ENCODE peak calls at places on chromosomes 5 and 9, in seven cellular contexts. One of them, this sample, is unnamed.

GRCh38 chr9:34072410-34072809 is 23.7 kb upstream of the UBAP2 start:
- DNase-seq in trophoblast cell: peak; percentile 95
- DNase-seq in IMR-90: no peak
- DNase-seq in neuronal stem cell: no peak
- DNase-seq in H9: peak; percentile 73
- DNase-seq in mesenchymal stem cell: no peak
- DNase-seq in mesendoderm: peak; percentile 77
- DNase-seq in this sample: no peak

GRCh38 chr5:149982505-149982904 is 17.9 kb downstream of the TIGD6 start:
- DNase-seq in neuronal stem cell: no peak
- DNase-seq in trophoblast cell: no peak
- DNase-seq in IMR-90: no peak
- DNase-seq in mesenchymal stem cell: no peak
- DNase-seq in mesendoderm: no peak
- DNase-seq in H9: no peak
- DNase-seq in this sample: no peak

GRCh38 chr9:31243386-31243785 is 1141.1 kb upstream of the ACO1 start:
- DNase-seq in neuronal stem cell: no peak
- DNase-seq in H9: no peak
- DNase-seq in mesendoderm: no peak
- DNase-seq in mesenchymal stem cell: no peak
- DNase-seq in trophoblast cell: no peak
- DNase-seq in IMR-90: no peak
- DNase-seq in this sample: no peak

GRCh38 chr5:151885138-151885908 is 39.3 kb downstream of the GLRA1 start:
- DNase-seq in H9: peak; percentile 31
- DNase-seq in IMR-90: no peak
- DNase-seq in trophoblast cell: no peak
- DNase-seq in neuronal stem cell: no peak
- DNase-seq in mesendoderm: no peak
- DNase-seq in mesenchymal stem cell: no peak
- DNase-seq in this sample: no peak

GRCh38 chr5:136113606-136114005 is 19.0 kb upstream of the SMAD5 start:
- DNase-seq in neuronal stem cell: no peak
- DNase-seq in mesenchymal stem cell: no peak
- DNase-seq in trophoblast cell: no peak
- DNase-seq in IMR-90: no peak
- DNase-seq in mesendoderm: no peak
- DNase-seq in H9: no peak
- DNase-seq in this sample: no peak

GRCh38 chr5:59104400-59105117 is 521.7 kb downstream of the RAB3C start:
- DNase-seq in IMR-90: no peak
- DNase-seq in mesendoderm: peak; percentile 71
- DNase-seq in mesenchymal stem cell: no peak
- DNase-seq in trophoblast cell: peak; percentile 76
- DNase-seq in H9: no peak
- DNase-seq in neuronal stem cell: no peak
- DNase-seq in this sample: no peak

GRCh38 chr9:94656190-94656589 is 16.9 kb upstream of the FBP1 start:
- DNase-seq in mesendoderm: no peak
- DNase-seq in neuronal stem cell: no peak
- DNase-seq in H9: no peak
- DNase-seq in mesenchymal stem cell: no peak
- DNase-seq in trophoblast cell: peak; percentile 44
- DNase-seq in IMR-90: no peak
- DNase-seq in this sample: no peak

GRCh38 chr5:149863176-149863575 is 81.4 kb downstream of the PDE6A start:
- DNase-seq in H9: no peak
- DNase-seq in mesenchymal stem cell: no peak
- DNase-seq in neuronal stem cell: no peak
- DNase-seq in trophoblast cell: no peak
- DNase-seq in IMR-90: no peak
- DNase-seq in mesendoderm: no peak
- DNase-seq in this sample: no peak

GRCh38 chr5:180600554-180601041 is 9.3 kb upstream of the SCGB3A1 start:
- DNase-seq in H9: peak; percentile 27
- DNase-seq in mesendoderm: no peak
- DNase-seq in trophoblast cell: no peak
- DNase-seq in neuronal stem cell: no peak
- DNase-seq in mesenchymal stem cell: no peak
- DNase-seq in IMR-90: no peak
- DNase-seq in this sample: no peak

GRCh38 chr5:127040779-127041520 is 10.6 kb upstream of the MARCHF3 start:
- DNase-seq in trophoblast cell: no peak
- DNase-seq in IMR-90: peak; percentile 54
- DNase-seq in mesenchymal stem cell: no peak
- DNase-seq in neuronal stem cell: no peak
- DNase-seq in H9: peak; percentile 34
- DNase-seq in mesendoderm: peak; percentile 67
- DNase-seq in this sample: no peak

GRCh38 chr5:138408023-138408422 is 30.8 kb upstream of the REEP2 start:
- DNase-seq in neuronal stem cell: no peak
- DNase-seq in IMR-90: no peak
- DNase-seq in mesenchymal stem cell: peak; percentile 7
- DNase-seq in trophoblast cell: no peak
- DNase-seq in mesendoderm: peak; percentile 7
- DNase-seq in H9: no peak
- DNase-seq in this sample: no peak

GRCh38 chr9:35749515-35750255 is 598 bp downstream of the RGP1 start:
- DNase-seq in neuronal stem cell: no peak
- DNase-seq in mesenchymal stem cell: peak; percentile 45
- DNase-seq in IMR-90: no peak
- DNase-seq in trophoblast cell: peak; percentile 58
- DNase-seq in mesendoderm: peak; percentile 59
- DNase-seq in H9: peak; percentile 51
- DNase-seq in this sample: no peak

GRCh38 chr9:134887219-134887618 is 6.6 kb downstream of the FCN2 start:
- DNase-seq in mesenchymal stem cell: no peak
- DNase-seq in mesendoderm: no peak
- DNase-seq in IMR-90: no peak
- DNase-seq in trophoblast cell: no peak
- DNase-seq in neuronal stem cell: no peak
- DNase-seq in H9: no peak
- DNase-seq in this sample: no peak

GRCh38 chr9:34513567-34514214 is 9.1 kb downstream of the ENHO start:
- DNase-seq in IMR-90: no peak
- DNase-seq in neuronal stem cell: no peak
- DNase-seq in mesendoderm: peak; percentile 86
- DNase-seq in mesenchymal stem cell: no peak
- DNase-seq in trophoblast cell: no peak
- DNase-seq in H9: peak; percentile 84
- DNase-seq in this sample: peak; percentile 63

GRCh38 chr5:136901-137300 is 44.9 kb downstream of the PLEKHG4B start:
- DNase-seq in mesendoderm: no peak
- DNase-seq in trophoblast cell: peak; percentile 20
- DNase-seq in H9: no peak
- DNase-seq in neuronal stem cell: no peak
- DNase-seq in IMR-90: no peak
- DNase-seq in mesenchymal stem cell: no peak
- DNase-seq in this sample: no peak

GRCh38 chr5:145244788-145245187 is 590.4 kb downstream of the PRELID2 start:
- DNase-seq in trophoblast cell: no peak
- DNase-seq in mesenchymal stem cell: no peak
- DNase-seq in neuronal stem cell: no peak
- DNase-seq in H9: no peak
- DNase-seq in mesendoderm: no peak
- DNase-seq in IMR-90: peak; percentile 66
- DNase-seq in this sample: no peak

GRCh38 chr9:15512204-15512603 is 1.4 kb upstream of the PSIP1 start:
- DNase-seq in trophoblast cell: no peak
- DNase-seq in neuronal stem cell: no peak
- DNase-seq in H9: no peak
- DNase-seq in mesenchymal stem cell: no peak
- DNase-seq in mesendoderm: peak; percentile 28
- DNase-seq in IMR-90: no peak
- DNase-seq in this sample: no peak

GRCh38 chr9:79447760-79448159 is 124.0 kb upstream of the TLE4 start:
- DNase-seq in H9: no peak
- DNase-seq in IMR-90: no peak
- DNase-seq in mesenchymal stem cell: no peak
- DNase-seq in mesendoderm: peak; percentile 2
- DNase-seq in neuronal stem cell: no peak
- DNase-seq in trophoblast cell: no peak
- DNase-seq in this sample: no peak

GRCh38 chr5:170791325-170791954 is 7.9 kb downstream of the GABRP start:
- DNase-seq in H9: peak; percentile 83
- DNase-seq in mesenchymal stem cell: peak; percentile 58
- DNase-seq in mesendoderm: peak; percentile 84
- DNase-seq in IMR-90: peak; percentile 56
- DNase-seq in trophoblast cell: peak; percentile 81
- DNase-seq in neuronal stem cell: peak; percentile 48
- DNase-seq in this sample: peak; percentile 89

GRCh38 chr5:14675865-14676300 is 11.4 kb downstream of the OTULIN start:
- DNase-seq in neuronal stem cell: no peak
- DNase-seq in trophoblast cell: no peak
- DNase-seq in IMR-90: no peak
- DNase-seq in mesenchymal stem cell: peak; percentile 36
- DNase-seq in H9: no peak
- DNase-seq in mesendoderm: no peak
- DNase-seq in this sample: no peak

GRCh38 chr9:91120200-91120599 is 241.5 kb downstream of the AUH start:
- DNase-seq in mesenchymal stem cell: no peak
- DNase-seq in H9: no peak
- DNase-seq in trophoblast cell: no peak
- DNase-seq in IMR-90: no peak
- DNase-seq in mesendoderm: no peak
- DNase-seq in neuronal stem cell: no peak
- DNase-seq in this sample: no peak

GRCh38 chr5:131996210-131997025 is 15.0 kb downstream of the ACSL6 start:
- DNase-seq in mesendoderm: no peak
- DNase-seq in mesenchymal stem cell: no peak
- DNase-seq in IMR-90: no peak
- DNase-seq in neuronal stem cell: no peak
- DNase-seq in trophoblast cell: peak; percentile 39
- DNase-seq in H9: no peak
- DNase-seq in this sample: no peak

GRCh38 chr5:167699434-167699833 is 592.0 kb upstream of the WWC1 start:
- DNase-seq in mesendoderm: peak; percentile 100
- DNase-seq in mesenchymal stem cell: peak; percentile 95
- DNase-seq in IMR-90: peak; percentile 99
- DNase-seq in neuronal stem cell: peak; percentile 67
- DNase-seq in H9: peak; percentile 80
- DNase-seq in trophoblast cell: peak; percentile 95
- DNase-seq in this sample: no peak

GRCh38 chr5:179400020-179400419 is 54.8 kb upstream of the ADAMTS2 start:
- DNase-seq in neuronal stem cell: no peak
- DNase-seq in IMR-90: no peak
- DNase-seq in mesenchymal stem cell: no peak
- DNase-seq in H9: peak; percentile 4
- DNase-seq in mesendoderm: no peak
- DNase-seq in trophoblast cell: no peak
- DNase-seq in this sample: no peak
- H2BK120ac ChIP-seq in neuronal stem cell: no peak overlapping the region
- H2BK120ac ChIP-seq in IMR-90: no peak overlapping the region
- H2BK120ac ChIP-seq in mesenchymal stem cell: no peak overlapping the region
- H2BK120ac ChIP-seq in H9: no peak overlapping the region
- H2BK120ac ChIP-seq in mesendoderm: no peak overlapping the region
- H2BK120ac ChIP-seq in trophoblast cell: no peak overlapping the region
- H2BK120ac ChIP-seq in this sample: no peak overlapping the region

DNA sequence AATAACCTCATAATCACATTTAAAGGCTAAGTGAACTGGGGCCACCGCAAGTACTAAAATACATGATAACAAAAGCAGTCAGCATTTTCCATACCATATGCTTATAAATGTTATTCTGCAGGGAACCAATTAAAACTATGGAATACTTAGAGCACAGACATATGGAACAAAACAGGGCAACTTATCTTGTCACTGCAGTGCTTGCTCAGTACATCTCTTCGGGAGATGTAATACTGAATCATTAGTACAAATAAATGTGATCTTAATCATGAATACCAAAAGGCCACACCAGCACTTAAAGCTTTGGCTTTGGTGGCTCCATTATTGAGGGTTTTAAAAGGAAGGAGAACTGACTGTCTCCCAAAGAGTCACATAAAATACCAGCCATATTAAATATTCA is 32.1 kb downstream of the PRUNE2 start:
- DNase-seq in IMR-90: no peak
- DNase-seq in trophoblast cell: no peak
- DNase-seq in mesenchymal stem cell: no peak
- DNase-seq in H9: no peak
- DNase-seq in neuronal stem cell: no peak
- DNase-seq in mesendoderm: no peak
- DNase-seq in this sample: no peak
- H2BK120ac ChIP-seq in IMR-90: no peak overlapping the region
- H2BK120ac ChIP-seq in trophoblast cell: no peak overlapping the region
- H2BK120ac ChIP-seq in mesenchymal stem cell: no peak overlapping the region
- H2BK120ac ChIP-seq in H9: no peak overlapping the region
- H2BK120ac ChIP-seq in neuronal stem cell: no peak overlapping the region
- H2BK120ac ChIP-seq in mesendoderm: no peak overlapping the region
- H2BK120ac ChIP-seq in this sample: no peak overlapping the region

DNA sequence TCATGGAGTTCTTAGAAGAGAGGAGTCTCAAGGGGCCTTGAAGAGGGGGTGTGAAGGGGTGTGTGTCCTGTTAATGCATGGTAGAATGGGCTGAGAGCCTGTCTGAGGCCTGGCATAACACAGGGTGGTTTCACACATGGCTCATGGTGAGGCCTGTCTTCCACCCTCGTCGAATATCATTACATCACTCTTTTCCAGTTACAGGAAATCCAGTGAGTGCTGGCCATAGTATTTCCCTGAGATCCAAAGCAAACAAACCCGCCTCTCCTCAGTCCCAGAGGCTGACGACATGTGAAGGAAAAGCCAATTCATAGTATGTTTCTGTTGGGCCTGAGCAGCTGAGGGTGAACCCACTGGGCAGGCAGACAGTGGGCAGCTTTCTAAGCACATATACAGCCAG is 159.4 kb upstream of the NR3C1 start:
- DNase-seq in mesenchymal stem cell: peak; percentile 39
- DNase-seq in trophoblast cell: no peak
- DNase-seq in IMR-90: peak; percentile 86
- DNase-seq in mesendoderm: no peak
- DNase-seq in neuronal stem cell: no peak
- DNase-seq in H9: no peak
- DNase-seq in this sample: no peak
- H2BK120ac ChIP-seq in mesenchymal stem cell: no peak overlapping the region
- H2BK120ac ChIP-seq in trophoblast cell: no peak overlapping the region
- H2BK120ac ChIP-seq in IMR-90: peak overlapping the region; percentile 86
- H2BK120ac ChIP-seq in mesendoderm: no peak overlapping the region
- H2BK120ac ChIP-seq in neuronal stem cell: no peak overlapping the region
- H2BK120ac ChIP-seq in H9: no peak overlapping the region
- H2BK120ac ChIP-seq in this sample: no peak overlapping the region

GRCh38 chr9:36780186-36780585 is 207.5 kb downstream of the MELK start:
- DNase-seq in trophoblast cell: no peak
- DNase-seq in mesenchymal stem cell: no peak
- DNase-seq in mesendoderm: no peak
- DNase-seq in neuronal stem cell: no peak
- DNase-seq in H9: no peak
- DNase-seq in IMR-90: no peak
- DNase-seq in this sample: no peak

GRCh38 chr9:36781532-36781931 is 208.8 kb downstream of the MELK start:
- DNase-seq in neuronal stem cell: no peak
- DNase-seq in mesendoderm: no peak
- DNase-seq in trophoblast cell: peak; percentile 52
- DNase-seq in H9: no peak
- DNase-seq in mesenchymal stem cell: no peak
- DNase-seq in IMR-90: peak; percentile 8
- DNase-seq in this sample: no peak

DNA sequence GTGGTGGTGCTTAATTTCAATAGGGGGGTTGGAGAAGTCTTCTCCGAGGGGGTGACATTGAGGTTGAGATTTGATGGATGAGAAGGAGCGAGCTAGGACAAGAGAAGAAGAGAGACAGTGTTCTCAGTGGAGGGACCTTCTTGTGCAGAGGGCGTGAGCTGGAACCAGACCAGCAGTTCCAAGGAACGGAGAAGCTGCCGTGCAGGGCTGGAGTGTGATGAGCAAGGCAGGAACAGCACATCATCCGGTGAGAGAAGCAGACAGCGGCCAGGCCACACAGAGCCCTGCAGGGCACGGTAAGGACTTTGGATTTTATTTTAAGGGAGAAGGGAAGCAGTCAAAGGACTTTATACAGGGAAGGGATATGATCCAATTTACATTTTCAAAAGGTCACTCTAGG is 206.9 kb downstream of the MELK start:
- DNase-seq in mesendoderm: no peak
- DNase-seq in neuronal stem cell: no peak
- DNase-seq in trophoblast cell: no peak
- DNase-seq in mesenchymal stem cell: no peak
- DNase-seq in H9: no peak
- DNase-seq in IMR-90: no peak
- DNase-seq in this sample: no peak
- H2BK120ac ChIP-seq in mesendoderm: no peak overlapping the region
- H2BK120ac ChIP-seq in neuronal stem cell: no peak overlapping the region
- H2BK120ac ChIP-seq in trophoblast cell: no peak overlapping the region
- H2BK120ac ChIP-seq in mesenchymal stem cell: no peak overlapping the region
- H2BK120ac ChIP-seq in H9: no peak overlapping the region
- H2BK120ac ChIP-seq in IMR-90: no peak overlapping the region
- H2BK120ac ChIP-seq in this sample: no peak overlapping the region

This sample was measured in H1.